ENCODE peak calls at places on chromosomes 2 and 18, in nine cellular contexts. Z is transverse colon; M is H9; A is osteocyte; Q is IMR-90; X is thoracic aorta; E is cardiac fibroblast; N is CD4-positive, alpha-beta T cell; C is nephron progenitor cell. F is an unnamed sample.

GRCh38 chr2:3588084-3588483 is 6.8 kb upstream of the COLEC11 start:
- DNase-seq in Z (no peak), M (no peak), A (no peak), Q (no peak), X (no peak), E (no peak), N (no peak), C (no peak), F (no peak)

GRCh38 chr2:121688820-121689219 is 39.6 kb upstream of the CLASP1 start:
- DNase-seq in Z (no peak), M (no peak), A (no peak), Q (no peak), X (no peak), E (no peak), N (no peak), C (no peak), F (no peak)

GRCh38 chr2:231124833-231125232 is at the start of gene HTR2B:
- DNase-seq in Z (no peak), M (no peak), A (no peak), Q (peak; percentile 35), X (no peak), E (peak; percentile 64), N (no peak), C (no peak), F (peak; percentile 57)

GRCh38 chr2:172643142-172643541 is 87.3 kb downstream of the PDK1 start:
- DNase-seq in Z (no peak), M (no peak), A (no peak), Q (peak; percentile 93), X (no peak), E (no peak), N (no peak), C (no peak), F (no peak)

GRCh38 chr2:64945973-64946736 is 43.0 kb upstream of the SLC1A4 start:
- DNase-seq in Z (peak; percentile 74), M (no peak), A (no peak), Q (peak; percentile 17), X (no peak), E (no peak), N (peak; percentile 23), C (peak; percentile 13), F (no peak)

GRCh38 chr18:59109375-59109774 is 30.3 kb upstream of the SEC11C start:
- DNase-seq in Z (no peak), M (no peak), A (no peak), Q (no peak), X (no peak), E (peak; percentile 5), N (no peak), C (no peak), F (no peak)

GRCh38 chr2:144162652-144163051 is 357.3 kb downstream of the ZEB2 start:
- DNase-seq in Z (peak; percentile 25), M (peak; percentile 53), A (no peak), Q (no peak), X (no peak), E (peak; percentile 5), N (peak; percentile 2), C (no peak), F (no peak)

GRCh38 chr2:233966388-233966787 is 49.2 kb downstream of the TRPM8 start:
- DNase-seq in Z (no peak), M (no peak), A (no peak), Q (peak; percentile 10), X (no peak), E (no peak), N (no peak), C (no peak), F (no peak)

GRCh38 chr2:189287982-189288494 is 108.5 kb upstream of the COL5A2 start:
- DNase-seq in Z (no peak), M (no peak), A (no peak), Q (peak; percentile 91), X (no peak), E (peak; percentile 91), N (no peak), C (no peak), F (peak; percentile 91)

GRCh38 chr2:28227498-28227897 is 165.2 kb upstream of the FOSL2 start:
- DNase-seq in Z (no peak), M (no peak), A (no peak), Q (no peak), X (no peak), E (no peak), N (no peak), C (no peak), F (no peak)

GRCh38 chr2:28231110-28231621 is 161.5 kb upstream of the FOSL2 start:
- DNase-seq in Z (no peak), M (no peak), A (no peak), Q (peak; percentile 69), X (no peak), E (peak; percentile 63), N (no peak), C (no peak), F (peak; percentile 60)

GRCh38 chr2:28225472-28225915 is 167.2 kb upstream of the FOSL2 start:
- DNase-seq in Z (no peak), M (no peak), A (no peak), Q (no peak), X (no peak), E (no peak), N (no peak), C (no peak), F (no peak)

GRCh38 chr2:28226558-28226957 is 166.1 kb upstream of the FOSL2 start:
- DNase-seq in Z (no peak), M (no peak), A (no peak), Q (no peak), X (no peak), E (no peak), N (no peak), C (no peak), F (no peak)

GRCh38 chr2:28228419-28228995 is 164.2 kb upstream of the FOSL2 start:
- DNase-seq in Z (no peak), M (no peak), A (no peak), Q (peak; percentile 38), X (no peak), E (no peak), N (no peak), C (no peak), F (no peak)
- TF ChIP-seq CTCF in Z (no peak), M (peak; percentile 19), A (peak; percentile 35), Q (peak; percentile 22), X (no peak), E (no peak), N (no peak), C (no peak), F (no peak)

DNA sequence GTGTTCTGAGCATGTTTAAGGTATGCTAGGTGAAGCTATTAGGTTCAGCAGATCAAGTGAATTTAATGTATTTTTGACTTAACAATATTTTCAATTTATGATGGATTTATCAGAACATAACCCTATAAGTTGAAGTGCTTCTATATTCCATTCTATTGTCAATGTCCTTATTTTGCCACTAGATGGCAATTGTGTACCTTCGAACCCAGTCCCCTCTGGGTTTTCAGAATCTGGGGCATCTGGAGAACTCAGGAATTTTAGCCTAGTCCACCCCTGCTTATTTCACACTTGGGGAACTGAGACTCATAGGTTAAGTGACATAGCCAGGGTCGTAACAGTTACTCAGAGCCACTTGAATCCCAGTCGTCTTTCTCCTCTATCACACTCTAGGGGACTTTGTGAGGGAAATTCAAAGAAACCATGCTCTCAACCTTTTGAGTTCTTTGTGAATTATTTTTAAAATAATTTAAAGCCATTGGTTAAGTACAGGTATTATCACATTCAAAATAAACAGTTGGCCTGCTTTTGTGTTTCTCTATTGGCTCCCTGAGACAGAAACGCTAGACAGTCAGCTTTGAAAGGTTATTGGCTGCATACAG is 144.9 kb downstream of the TTC27 start:
- DNase-seq in Z (no peak), M (peak; percentile 32), A (no peak), Q (peak; percentile 76), X (no peak), E (peak; percentile 76), N (no peak), C (peak; percentile 30), F (peak; percentile 78)
- TF ChIP-seq CTCF in Z (peak; percentile 58), M (peak; percentile 90), A (peak; percentile 89), Q (peak; percentile 85), X (peak; percentile 70), E (peak; percentile 61), N (no peak), C (peak; percentile 83), F (peak; percentile 69)

GRCh38 chr2:182664212-182664611 is 51.8 kb upstream of the DNAJC10 start:
- DNase-seq in Z (no peak), M (no peak), A (no peak), Q (no peak), X (no peak), E (no peak), N (no peak), C (no peak), F (no peak)

GRCh38 chr2:182672471-182673165 is 43.4 kb upstream of the DNAJC10 start:
- DNase-seq in Z (no peak), M (no peak), A (no peak), Q (peak; percentile 91), X (no peak), E (peak; percentile 80), N (no peak), C (no peak), F (peak; percentile 89)

GRCh38 chr2:182667321-182667695 is 48.7 kb upstream of the DNAJC10 start:
- DNase-seq in Z (no peak), M (no peak), A (no peak), Q (no peak), X (no peak), E (no peak), N (no peak), C (no peak), F (no peak)

GRCh38 chr2:182668671-182669070 is 47.4 kb upstream of the DNAJC10 start:
- DNase-seq in Z (peak; percentile 7), M (peak; percentile 30), A (no peak), Q (peak; percentile 11), X (no peak), E (no peak), N (no peak), C (no peak), F (peak; percentile 26)

DNA sequence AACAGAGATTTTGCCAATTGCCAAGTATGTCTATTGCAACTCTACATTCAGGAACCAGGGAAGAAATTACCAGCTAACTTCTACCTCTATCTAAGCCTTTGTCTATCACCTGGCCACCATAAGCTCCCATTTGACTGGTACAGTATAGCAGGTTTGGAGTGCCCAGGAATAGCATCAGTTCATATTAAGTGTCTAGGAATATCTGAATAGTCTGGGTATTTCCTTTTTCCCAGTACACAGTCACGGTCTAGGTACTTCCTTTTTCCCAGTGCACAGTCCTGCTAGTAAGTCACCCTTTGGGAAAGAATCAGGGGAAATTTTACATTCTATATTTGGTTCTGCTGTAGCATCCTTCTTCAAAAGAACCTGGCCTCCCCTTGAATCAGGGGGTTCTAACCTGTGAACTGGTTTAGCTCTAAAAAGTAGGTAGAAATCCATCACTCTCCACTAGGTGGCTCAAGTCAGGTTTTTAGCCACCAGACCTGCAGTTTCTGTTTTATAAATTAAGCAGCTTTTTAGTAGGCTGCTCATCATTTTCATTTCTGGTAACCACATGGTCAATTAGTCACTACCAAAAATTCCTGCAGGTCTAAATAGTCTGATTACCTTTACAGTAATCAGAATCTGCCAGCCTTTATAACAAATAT is 49.3 kb upstream of the DNAJC10 start:
- DNase-seq in Z (no peak), M (no peak), A (no peak), Q (peak; percentile 46), X (no peak), E (peak; percentile 50), N (no peak), C (no peak), F (peak; percentile 52)
- TF ChIP-seq CTCF in Z (peak; percentile 19), M (peak; percentile 73), A (peak; percentile 63), Q (peak; percentile 44), X (peak; percentile 48), E (peak; percentile 66), N (peak; percentile 70), C (peak; percentile 50), F (peak; percentile 70)

DNA sequence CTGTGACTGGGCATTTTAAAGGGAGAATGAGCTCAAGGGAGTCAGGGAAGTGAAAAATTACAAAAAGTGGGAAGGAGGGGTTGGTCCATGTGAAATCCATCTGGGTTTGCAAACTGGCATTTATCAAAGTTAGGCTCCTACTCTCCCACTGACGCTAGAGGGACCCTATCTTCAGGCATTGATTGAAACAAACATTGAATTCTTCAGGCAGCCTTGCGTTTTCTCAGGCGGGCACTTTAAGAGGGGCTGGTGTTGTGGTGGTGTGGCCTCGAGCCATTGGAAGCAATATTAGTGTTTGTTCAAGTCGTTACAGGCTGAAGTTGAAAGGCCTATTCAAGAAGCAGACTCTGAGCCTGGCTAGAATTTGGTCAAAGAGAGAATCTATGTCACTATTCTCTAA is 36.6 kb downstream of the STON1 start:
- DNase-seq in Z (no peak), M (no peak), A (no peak), Q (peak; percentile 17), X (no peak), E (peak; percentile 56), N (no peak), C (no peak), F (peak; percentile 44)
- TF ChIP-seq CTCF in Z (peak; percentile 10), M (peak; percentile 59), A (peak; percentile 56), Q (peak; percentile 38), X (no peak), E (peak; percentile 36), N (no peak), C (peak; percentile 15), F (peak; percentile 52)

F was measured in fibroblast of pulmonary artery.